ENCODE peak calls at places on chromosome 3, in seven cellular contexts. Z is SJCRH30; W is germinal center; K is AG09319; U is heart left ventricle; C is Kasumi-1; Q is activated naive CD4-positive, alpha-beta T cell treated with anti-CD3 and anti-CD28 coated beads, Interleukin-2, amount 50 U/mL, for 16 hours. D is an unnamed sample.

GRCh38 chr3:117874028-117874765 is 1160.4 kb downstream of the IGSF11 start:
- DNase-seq in Z (peak; percentile 8), W (no peak), K (no peak), Q (no peak), C (no peak), U (no peak), D (no peak)

GRCh38 chr3:113304856-113305540 is 93.6 kb downstream of the BOC start:
- DNase-seq in U (no peak), W (no peak), K (no peak), Z (no peak), Q (no peak), C (no peak), D (no peak)

GRCh38 chr3:178699810-178700209 is 163.6 kb downstream of the KCNMB2 start:
- DNase-seq in U (no peak), K (no peak), Q (no peak), W (no peak), C (no peak), Z (no peak), D (no peak)

GRCh38 chr3:146966124-146966523 is 361.0 kb upstream of the PLSCR5 start:
- DNase-seq in Z (no peak), Q (no peak), K (no peak), U (no peak), C (no peak), W (no peak), D (no peak)

GRCh38 chr3:126549861-126550487 is 8.8 kb downstream of the C3orf22 start:
- DNase-seq in K (no peak), Z (peak; percentile 3), C (no peak), Q (no peak), W (no peak), U (peak; percentile 18), D (no peak)

GRCh38 chr3:128849776-128850542 is 29.5 kb upstream of the ACAD9 start:
- DNase-seq in W (no peak), K (no peak), U (no peak), Q (no peak), C (no peak), Z (peak; percentile 71), D (no peak)

GRCh38 chr3:74501001-74501400 is 113.5 kb downstream of the CNTN3 start:
- DNase-seq in K (no peak), Q (no peak), C (no peak), U (no peak), Z (no peak), W (no peak), D (no peak)

GRCh38 chr3:9387322-9387655 is 10.1 kb upstream of the SETD5 start:
- DNase-seq in K (no peak), U (no peak), C (no peak), W (no peak), Z (no peak), Q (no peak), D (no peak)

GRCh38 chr3:27633224-27633545 is 88.9 kb downstream of the EOMES start:
- DNase-seq in K (peak; percentile 10), W (no peak), U (no peak), Q (no peak), C (peak; percentile 47), Z (peak; percentile 29), D (no peak)

GRCh38 chr3:189822726-189823125 is 191.5 kb downstream of the TP63 start:
- DNase-seq in W (no peak), C (no peak), U (no peak), Z (no peak), Q (no peak), K (no peak), D (no peak)

GRCh38 chr3:71323558-71323957 is 260.0 kb downstream of the FOXP1 start:
- DNase-seq in Z (no peak), W (no peak), Q (no peak), C (no peak), K (no peak), U (no peak), D (no peak)

GRCh38 chr3:76039431-76039830 is 254.1 kb upstream of the ZNF717 start:
- DNase-seq in Z (no peak), Q (no peak), C (no peak), W (no peak), K (no peak), U (no peak), D (no peak)

GRCh38 chr3:661356-661755 is 431.5 kb upstream of the CNTN6 start:
- DNase-seq in C (no peak), Z (no peak), Q (no peak), K (no peak), W (no peak), U (no peak), D (no peak)

GRCh38 chr3:66394261-66395249 is 106.3 kb downstream of the LRIG1 start:
- DNase-seq in C (no peak), K (no peak), U (no peak), W (no peak), Q (no peak), Z (no peak), D (no peak)

D was measured in CMK.